ENCODE peak calls at places on chromosomes 11 and 22, in four cellular contexts. U is mesenchymal stem cell, Z is IMR-90, E is neuronal stem cell. J is an unnamed sample.

GRCh38 chr22:22375586-22376351 is 131.2 kb downstream of the VPREB1 start:
- DNase-seq in U (no peak), Z (no peak), E (no peak), J (no peak)

GRCh38 chr11:88193278-88193677 is 18.0 kb upstream of the RAB38 start:
- DNase-seq in U (no peak), Z (no peak), E (no peak), J (no peak)

GRCh38 chr11:8739309-8739793 is 56.8 kb downstream of the RPL27A start:
- DNase-seq in U (no peak), Z (no peak), E (no peak), J (no peak)

GRCh38 chr11:32290783-32291182 is 144.6 kb downstream of the WT1 start:
- DNase-seq in U (no peak), Z (no peak), E (no peak), J (peak)

GRCh38 chr11:91136631-91137030 is 913.8 kb upstream of the CHORDC1 start:
- DNase-seq in U (peak), Z (peak), E (no peak), J (no peak)

GRCh38 chr11:32597914-32598313 is 14.3 kb downstream of the EIF3M start:
- DNase-seq in U (no peak), Z (no peak), E (peak), J (no peak)

GRCh38 chr11:133907841-133908241 is 48.9 kb downstream of the IGSF9B start:
- DNase-seq in U (no peak), Z (no peak), E (no peak), J (no peak)

GRCh38 chr11:112460141-112460540 is 199.5 kb upstream of the PLET1 start:
- DNase-seq in U (no peak), Z (no peak), E (no peak), J (no peak)

GRCh38 chr11:109586789-109587188 is 164.8 kb downstream of the C11orf87 start:
- DNase-seq in U (no peak), Z (no peak), E (no peak), J (peak)

GRCh38 chr11:69883292-69884255 is 64.4 kb upstream of the FGF3 start:
- DNase-seq in U (no peak), Z (no peak), E (no peak), J (no peak)

GRCh38 chr22:48198489-48199459 is 1436.3 kb downstream of the TBC1D22A start:
- DNase-seq in U (no peak), Z (no peak), E (no peak), J (peak)

GRCh38 chr22:17475318-17476212 is 87.7 kb upstream of the SLC25A18 start:
- DNase-seq in U (no peak), Z (no peak), E (peak), J (no peak)

GRCh38 chr11:128390246-128390645 is 197.1 kb downstream of the ETS1 start:
- DNase-seq in U (no peak), Z (no peak), E (no peak), J (no peak)

GRCh38 chr11:88799749-88800500 is 265.9 kb downstream of the GRM5 start:
- DNase-seq in U (no peak), Z (no peak), E (no peak), J (no peak)

GRCh38 chr22:45475876-45476514 is 26.7 kb upstream of the FBLN1 start:
- DNase-seq in U (no peak), Z (no peak), E (no peak), J (no peak)

GRCh38 chr11:73236205-73236765 is 18.2 kb downstream of the P2RY2 start:
- DNase-seq in U (no peak), Z (no peak), E (no peak), J (no peak)

GRCh38 chr11:69390561-69390960 is 90.9 kb upstream of the LINC01488 start:
- DNase-seq in U (no peak), Z (no peak), E (no peak), J (no peak)

GRCh38 chr22:46390652-46391301 is 55.3 kb downstream of the TRMU start:
- DNase-seq in U (no peak), Z (peak), E (no peak), J (peak)

GRCh38 chr11:75389925-75390324 is 9.4 kb upstream of the RPS3 start:
- DNase-seq in U (no peak), Z (no peak), E (no peak), J (no peak)
- H2AK5ac ChIP-seq in U (no peak), Z (no peak), E (no peak), J (no peak)

GRCh38 chr22:20808844-20809243 is 34.9 kb downstream of the SERPIND1 start:
- DNase-seq in U (no peak), Z (no peak), E (no peak), J (no peak)

GRCh38 chr22:20809538-20810185 is 35.7 kb downstream of the SERPIND1 start:
- DNase-seq in U (no peak), Z (no peak), E (no peak), J (no peak)

GRCh38 chr22:20811171-20811570 is 37.3 kb downstream of the SERPIND1 start:
- DNase-seq in U (no peak), Z (no peak), E (no peak), J (no peak)

GRCh38 chr22:20811971-20812660 is 38.2 kb downstream of the SERPIND1 start:
- DNase-seq in U (no peak), Z (no peak), E (no peak), J (no peak)

DNA sequence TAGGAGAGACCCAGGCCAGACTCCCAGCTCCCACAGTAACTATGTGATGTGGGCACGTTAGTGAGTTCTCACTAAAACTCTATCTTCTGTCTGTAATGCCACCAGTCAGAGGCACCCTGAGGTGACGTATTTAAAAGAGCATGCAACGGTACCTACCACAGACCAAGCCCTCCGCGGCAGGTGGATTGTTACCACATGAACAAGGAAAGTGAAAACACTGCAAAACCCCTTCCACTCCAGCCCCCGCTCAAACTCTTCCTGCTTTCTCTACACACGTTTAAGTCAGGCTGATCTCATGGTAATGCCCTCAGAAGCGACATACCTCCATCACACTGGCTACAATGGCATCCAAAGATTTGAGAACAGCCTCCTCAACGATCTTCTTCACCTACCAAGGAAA is 36.7 kb downstream of the SERPIND1 start:
- DNase-seq in U (no peak), Z (no peak), E (no peak), J (no peak)
- H3K4me2 ChIP-seq in U (no peak), Z (no peak), E (no peak), J (no peak)

GRCh38 chr22:36432592-36433317 is 45.0 kb upstream of the MYH9 start:
- DNase-seq in U (peak), Z (no peak), E (no peak), J (peak)

GRCh38 chr22:36435516-36436415 is 45.7 kb downstream of the TXN2 start:
- DNase-seq in U (peak), Z (no peak), E (no peak), J (peak)

GRCh38 chr22:36430863-36431262 is 43.1 kb upstream of the MYH9 start:
- DNase-seq in U (peak), Z (peak), E (no peak), J (no peak)

GRCh38 chr22:36431977-36432376 is 44.2 kb upstream of the MYH9 start:
- DNase-seq in U (no peak), Z (no peak), E (no peak), J (no peak)

DNA sequence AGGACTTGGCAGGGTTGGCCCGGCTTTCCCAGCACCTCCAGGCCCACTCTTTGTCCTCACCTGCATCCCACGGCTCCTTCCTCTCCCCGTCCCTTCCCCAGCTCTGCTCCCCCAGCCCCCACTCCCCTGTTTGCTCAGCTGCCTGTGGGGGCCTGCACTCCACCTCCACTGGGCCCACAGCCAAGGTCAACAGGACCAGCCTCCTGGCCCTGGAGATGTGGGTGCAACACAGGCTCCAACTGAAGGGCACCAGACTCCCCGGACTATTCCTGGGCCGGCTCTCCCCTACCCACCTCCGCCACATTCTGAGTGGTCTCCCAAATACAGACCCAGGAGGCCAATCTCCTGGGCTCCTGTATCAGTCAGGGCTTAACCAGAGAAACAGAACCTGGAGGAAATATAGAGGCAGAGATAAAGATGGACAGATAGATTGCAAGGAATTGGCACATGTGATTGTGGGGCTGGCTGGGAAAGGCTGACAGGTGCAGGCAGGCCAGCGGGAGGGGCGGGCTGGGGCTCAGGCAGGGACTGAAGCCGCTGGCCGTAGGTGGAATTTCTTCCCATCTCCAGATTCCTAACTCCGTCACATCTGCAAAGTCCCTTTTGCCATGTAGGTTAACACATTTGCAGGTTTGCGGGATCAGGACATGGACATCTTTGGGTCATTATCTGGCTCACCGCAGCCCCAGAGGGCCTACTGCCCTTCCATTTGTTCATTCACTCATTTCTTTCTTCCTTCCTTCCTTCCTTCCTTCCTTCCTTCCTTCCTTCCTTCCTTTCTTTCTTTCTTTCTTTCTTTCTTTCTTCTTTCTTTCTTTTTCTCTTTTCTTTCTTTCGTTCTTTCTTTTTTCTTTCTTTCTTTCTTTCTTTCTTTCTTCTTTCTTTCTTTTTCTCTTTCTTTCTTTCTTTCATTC is 45.8 kb upstream of the MYH9 start:
- DNase-seq in U (no peak), Z (no peak), E (no peak), J (no peak)
- H2AK5ac ChIP-seq in U (peak), Z (peak), E (peak), J (peak)

DNA sequence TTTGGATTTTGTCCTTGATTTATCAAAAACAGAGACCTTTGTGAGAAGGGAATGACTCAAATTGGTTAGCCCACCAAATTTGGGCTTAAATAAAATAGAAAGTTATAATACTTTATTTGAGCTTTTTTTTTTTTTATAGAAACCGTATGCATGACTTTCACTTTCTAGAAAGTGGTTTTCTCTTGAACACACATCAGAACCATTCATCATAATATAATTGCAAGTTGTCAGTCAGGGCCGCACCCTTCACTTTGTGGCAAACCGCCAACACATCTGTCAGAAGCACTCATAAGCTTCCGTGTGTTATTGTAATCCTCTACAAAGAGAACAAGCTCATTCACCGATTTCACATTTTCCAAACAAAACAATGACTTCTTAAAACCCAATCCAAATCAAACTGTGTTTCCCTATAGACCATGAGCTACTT is 76.1 kb downstream of the SOX6 start:
- DNase-seq in U (no peak), Z (no peak), E (no peak), J (no peak)
- H3K4me2 ChIP-seq in U (no peak), Z (peak), E (no peak), J (no peak)

GRCh38 chr11:67452141-67452952 is at the start of gene GPR152:
- DNase-seq in U (no peak), Z (no peak), E (no peak), J (no peak)

GRCh38 chr11:67455054-67455453 is at the start of gene CABP4:
- DNase-seq in U (no peak), Z (no peak), E (no peak), J (no peak)

GRCh38 chr11:67451658-67451976 is 912 bp downstream of the GPR152 start:
- DNase-seq in U (no peak), Z (no peak), E (no peak), J (no peak)

GRCh38 chr11:67456068-67456705 is 1.0 kb downstream of the CABP4 start:
- DNase-seq in U (no peak), Z (no peak), E (no peak), J (no peak)

DNA sequence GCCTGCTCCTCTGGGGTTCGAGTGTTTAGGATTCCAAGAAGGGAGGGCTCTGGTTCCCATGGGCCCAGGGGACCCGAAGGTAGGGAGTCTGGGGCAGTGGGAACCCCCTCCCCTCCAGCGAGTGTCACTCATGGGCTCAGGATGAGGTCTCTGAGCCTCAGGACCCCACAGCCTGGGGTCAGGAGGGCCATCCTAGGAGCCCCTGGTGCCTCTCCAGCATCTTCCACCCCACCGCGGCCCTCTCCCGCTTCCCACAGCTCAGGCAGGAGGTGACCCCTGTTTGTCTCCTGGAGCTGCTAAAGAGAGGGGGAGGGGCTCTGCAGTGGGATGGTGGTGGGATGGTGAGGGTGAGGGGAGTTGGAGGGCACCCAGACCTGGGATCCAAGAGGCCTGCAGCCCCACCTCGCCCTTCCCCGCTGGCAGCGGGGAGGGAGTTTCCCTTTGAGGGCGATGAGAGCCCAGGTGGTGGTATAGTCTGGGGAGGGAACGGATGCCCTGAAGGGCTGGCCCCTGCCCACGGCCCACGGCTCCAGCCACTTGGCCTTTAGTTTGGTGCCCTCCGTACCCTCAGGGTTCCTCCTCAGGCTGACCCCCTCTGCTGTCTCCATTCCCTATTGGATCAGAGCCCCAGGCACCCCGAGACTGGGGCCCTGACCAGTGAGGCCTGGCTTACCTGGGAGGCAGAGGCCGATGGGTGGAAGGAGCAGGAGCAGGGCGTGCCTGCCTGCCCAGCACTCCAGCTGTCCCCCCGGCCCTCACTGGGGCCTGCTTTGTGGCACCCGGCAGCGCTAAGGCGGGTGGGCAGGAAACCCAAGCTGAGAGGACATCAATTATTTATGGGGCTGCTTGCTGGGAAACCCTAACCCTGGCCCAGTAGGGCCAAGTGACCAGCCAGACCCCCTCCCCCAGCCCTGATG is 1.1 kb upstream of the CABP4 start:
- DNase-seq in U (no peak), Z (no peak), E (no peak), J (no peak)
- H2AK5ac ChIP-seq in U (no peak), Z (no peak), E (peak), J (no peak)

GRCh38 chr22:50314455-50315288 is 7.2 kb upstream of the PLXNB2 start:
- DNase-seq in U (no peak), Z (no peak), E (no peak), J (no peak)
- H3K4me2 ChIP-seq in U (no peak), Z (no peak), E (no peak), J (no peak)